ENCODE peak calls at places on chromosome 16, in seven cellular contexts. One of them, this sample, is unnamed.

GRCh38 chr16:3145151-3145550 is 10.3 kb downstream of the ZNF213 start:
- DNase-seq in IMR-90: no peak
- DNase-seq in H1: no peak
- DNase-seq in neuronal stem cell: no peak
- DNase-seq in mesenchymal stem cell: no peak
- DNase-seq in H9: no peak
- DNase-seq in trophoblast cell: no peak
- DNase-seq in this sample: no peak

GRCh38 chr16:78957328-78958100 is 643.0 kb downstream of the MAF start:
- DNase-seq in neuronal stem cell: peak; percentile 52
- DNase-seq in mesenchymal stem cell: no peak
- DNase-seq in IMR-90: no peak
- DNase-seq in H9: no peak
- DNase-seq in trophoblast cell: peak; percentile 83
- DNase-seq in H1: no peak
- DNase-seq in this sample: no peak

GRCh38 chr16:67966549-67967182 is 1.8 kb downstream of the SLC12A4 start:
- DNase-seq in H9: peak; percentile 88
- DNase-seq in H1: no peak
- DNase-seq in mesenchymal stem cell: peak; percentile 35
- DNase-seq in IMR-90: no peak
- DNase-seq in neuronal stem cell: no peak
- DNase-seq in trophoblast cell: peak; percentile 47
- DNase-seq in this sample: peak; percentile 53

GRCh38 chr16:89602273-89602951 is 11.0 kb upstream of the DPEP1 start:
- DNase-seq in H1: peak; percentile 74
- DNase-seq in trophoblast cell: peak; percentile 23
- DNase-seq in IMR-90: peak; percentile 91
- DNase-seq in neuronal stem cell: peak; percentile 70
- DNase-seq in H9: peak; percentile 70
- DNase-seq in mesenchymal stem cell: peak; percentile 91
- DNase-seq in this sample: peak; percentile 77

GRCh38 chr16:21283521-21284289 is 5.6 kb upstream of the CRYM start:
- DNase-seq in mesenchymal stem cell: peak; percentile 21
- DNase-seq in neuronal stem cell: peak; percentile 72
- DNase-seq in trophoblast cell: no peak
- DNase-seq in IMR-90: peak; percentile 25
- DNase-seq in H1: peak; percentile 87
- DNase-seq in H9: peak; percentile 86
- DNase-seq in this sample: peak; percentile 73

GRCh38 chr16:56349086-56349415 is 76.3 kb downstream of the AMFR start:
- DNase-seq in mesenchymal stem cell: no peak
- DNase-seq in H1: no peak
- DNase-seq in neuronal stem cell: no peak
- DNase-seq in trophoblast cell: no peak
- DNase-seq in IMR-90: no peak
- DNase-seq in H9: no peak
- DNase-seq in this sample: no peak

GRCh38 chr16:12688972-12689850 is 114.5 kb downstream of the CPPED1 start:
- DNase-seq in H1: no peak
- DNase-seq in trophoblast cell: no peak
- DNase-seq in H9: no peak
- DNase-seq in mesenchymal stem cell: no peak
- DNase-seq in neuronal stem cell: no peak
- DNase-seq in IMR-90: no peak
- DNase-seq in this sample: no peak

GRCh38 chr16:56424791-56425438 is 430 bp downstream of the AMFR start:
- DNase-seq in trophoblast cell: no peak
- DNase-seq in H9: peak; percentile 45
- DNase-seq in H1: peak; percentile 63
- DNase-seq in IMR-90: no peak
- DNase-seq in neuronal stem cell: peak; percentile 42
- DNase-seq in mesenchymal stem cell: peak; percentile 21
- DNase-seq in this sample: peak; percentile 61

GRCh38 chr16:50771366-50771765 is 29.5 kb downstream of the CYLD start:
- DNase-seq in trophoblast cell: no peak
- DNase-seq in H9: no peak
- DNase-seq in mesenchymal stem cell: no peak
- DNase-seq in H1: no peak
- DNase-seq in neuronal stem cell: no peak
- DNase-seq in IMR-90: peak; percentile 88
- DNase-seq in this sample: no peak

GRCh38 chr16:48101069-48101674 is 54.6 kb downstream of the ABCC12 start:
- DNase-seq in IMR-90: no peak
- DNase-seq in mesenchymal stem cell: no peak
- DNase-seq in trophoblast cell: no peak
- DNase-seq in H9: no peak
- DNase-seq in H1: no peak
- DNase-seq in neuronal stem cell: no peak
- DNase-seq in this sample: no peak

GRCh38 chr16:54779549-54779948 is 151.1 kb upstream of the IRX5 start:
- DNase-seq in H1: no peak
- DNase-seq in neuronal stem cell: no peak
- DNase-seq in mesenchymal stem cell: no peak
- DNase-seq in H9: no peak
- DNase-seq in trophoblast cell: no peak
- DNase-seq in IMR-90: no peak
- DNase-seq in this sample: no peak

GRCh38 chr16:19850131-19850817 is 34.4 kb downstream of the GPRC5B start:
- DNase-seq in H9: no peak
- DNase-seq in neuronal stem cell: no peak
- DNase-seq in mesenchymal stem cell: no peak
- DNase-seq in IMR-90: no peak
- DNase-seq in trophoblast cell: no peak
- DNase-seq in H1: no peak
- DNase-seq in this sample: no peak

GRCh38 chr16:79767597-79768280 is 167.2 kb upstream of the MAF start:
- DNase-seq in trophoblast cell: no peak
- DNase-seq in IMR-90: no peak
- DNase-seq in neuronal stem cell: peak; percentile 23
- DNase-seq in mesenchymal stem cell: peak; percentile 37
- DNase-seq in H1: no peak
- DNase-seq in H9: no peak
- DNase-seq in this sample: peak; percentile 29

GRCh38 chr16:31395647-31396046 is 2.5 kb downstream of the ITGAD start:
- DNase-seq in mesenchymal stem cell: no peak
- DNase-seq in IMR-90: no peak
- DNase-seq in H9: no peak
- DNase-seq in trophoblast cell: no peak
- DNase-seq in neuronal stem cell: no peak
- DNase-seq in H1: no peak
- DNase-seq in this sample: no peak

GRCh38 chr16:76446251-76446650 is 169.1 kb downstream of the CNTNAP4 start:
- DNase-seq in IMR-90: no peak
- DNase-seq in trophoblast cell: no peak
- DNase-seq in H9: no peak
- DNase-seq in neuronal stem cell: no peak
- DNase-seq in mesenchymal stem cell: no peak
- DNase-seq in H1: no peak
- DNase-seq in this sample: no peak

GRCh38 chr16:11796227-11797165 is 562 bp downstream of the ZC3H7A start:
- DNase-seq in H1: peak; percentile 63
- DNase-seq in IMR-90: peak; percentile 44
- DNase-seq in trophoblast cell: peak; percentile 61
- DNase-seq in neuronal stem cell: no peak
- DNase-seq in mesenchymal stem cell: peak; percentile 69
- DNase-seq in H9: peak; percentile 61
- DNase-seq in this sample: peak; percentile 54

GRCh38 chr16:86199871-86200700 is 301.1 kb downstream of the IRF8 start:
- DNase-seq in trophoblast cell: no peak
- DNase-seq in neuronal stem cell: no peak
- DNase-seq in H1: no peak
- DNase-seq in IMR-90: peak; percentile 94
- DNase-seq in mesenchymal stem cell: peak; percentile 71
- DNase-seq in H9: no peak
- DNase-seq in this sample: no peak

GRCh38 chr16:88662222-88662842 is 559 bp downstream of the MVD start:
- DNase-seq in H9: peak; percentile 32
- DNase-seq in H1: no peak
- DNase-seq in IMR-90: no peak
- DNase-seq in mesenchymal stem cell: peak; percentile 22
- DNase-seq in trophoblast cell: peak; percentile 37
- DNase-seq in neuronal stem cell: no peak
- DNase-seq in this sample: peak; percentile 11

GRCh38 chr16:66432429-66432828 is 5.3 kb downstream of the BEAN1 start:
- DNase-seq in IMR-90: no peak
- DNase-seq in neuronal stem cell: no peak
- DNase-seq in H9: no peak
- DNase-seq in H1: no peak
- DNase-seq in mesenchymal stem cell: no peak
- DNase-seq in trophoblast cell: no peak
- DNase-seq in this sample: no peak

GRCh38 chr16:768428-768827 is 7.9 kb downstream of the MSLN start:
- DNase-seq in mesenchymal stem cell: no peak
- DNase-seq in H9: no peak
- DNase-seq in IMR-90: no peak
- DNase-seq in H1: no peak
- DNase-seq in trophoblast cell: no peak
- DNase-seq in neuronal stem cell: no peak
- DNase-seq in this sample: no peak

GRCh38 chr16:85246473-85246872 is 134.2 kb upstream of the CIBAR2 start:
- DNase-seq in mesenchymal stem cell: no peak
- DNase-seq in H9: no peak
- DNase-seq in neuronal stem cell: no peak
- DNase-seq in trophoblast cell: no peak
- DNase-seq in IMR-90: no peak
- DNase-seq in H1: no peak
- DNase-seq in this sample: no peak

GRCh38 chr16:21611178-21611545 is 11.8 kb downstream of the METTL9 start:
- DNase-seq in H9: no peak
- DNase-seq in IMR-90: peak; percentile 65
- DNase-seq in neuronal stem cell: no peak
- DNase-seq in H1: no peak
- DNase-seq in mesenchymal stem cell: peak; percentile 56
- DNase-seq in trophoblast cell: no peak
- DNase-seq in this sample: no peak

GRCh38 chr16:89924298-89924924 is 1.3 kb downstream of the TUBB3 start:
- DNase-seq in trophoblast cell: no peak
- DNase-seq in mesenchymal stem cell: peak; percentile 75
- DNase-seq in H1: peak; percentile 84
- DNase-seq in IMR-90: peak; percentile 44
- DNase-seq in neuronal stem cell: peak; percentile 94
- DNase-seq in H9: peak; percentile 85
- DNase-seq in this sample: peak; percentile 93

GRCh38 chr16:50627419-50627818 is 53.7 kb downstream of the SNX20 start:
- DNase-seq in neuronal stem cell: no peak
- DNase-seq in mesenchymal stem cell: no peak
- DNase-seq in trophoblast cell: no peak
- DNase-seq in H9: peak; percentile 58
- DNase-seq in IMR-90: no peak
- DNase-seq in H1: peak; percentile 58
- DNase-seq in this sample: peak; percentile 44

DNA sequence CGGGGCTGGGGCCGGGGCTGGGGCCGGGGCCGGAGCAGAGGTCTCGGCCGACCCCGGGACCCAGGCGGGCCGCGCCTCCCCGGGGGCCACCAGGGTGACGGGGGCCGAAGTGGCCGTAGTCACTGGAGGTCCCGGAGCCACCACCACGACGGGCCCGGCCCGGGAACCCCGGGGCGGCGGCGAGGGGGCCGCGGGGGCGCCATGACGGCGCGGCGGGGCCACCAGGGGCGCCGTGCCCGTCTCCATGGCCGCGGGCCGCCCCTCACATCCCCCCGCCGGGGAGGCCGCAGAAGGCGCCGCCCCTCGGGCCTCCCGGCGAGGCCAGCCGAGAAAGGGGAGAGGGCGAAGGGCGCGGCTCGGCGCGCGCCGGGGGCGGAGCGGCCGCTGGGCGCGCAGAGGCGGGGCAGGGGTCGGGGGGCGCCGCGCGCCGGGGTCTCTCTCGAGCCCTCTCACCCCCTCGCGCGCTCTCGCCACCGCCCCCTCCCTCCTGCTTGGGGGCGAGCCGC is 303 bp downstream of the TBC1D10B start:
- DNase-seq in IMR-90: no peak
- DNase-seq in trophoblast cell: no peak
- DNase-seq in mesenchymal stem cell: no peak
- DNase-seq in neuronal stem cell: no peak
- DNase-seq in H9: no peak
- DNase-seq in H1: no peak
- DNase-seq in this sample: no peak
- H3K9ac ChIP-seq in IMR-90: peak overlapping the region; percentile 90
- H3K9ac ChIP-seq in trophoblast cell: peak overlapping the region; percentile 73
- H3K9ac ChIP-seq in mesenchymal stem cell: peak overlapping the region; percentile 89
- H3K9ac ChIP-seq in neuronal stem cell: peak overlapping the region; percentile 87
- H3K9ac ChIP-seq in H9: no peak overlapping the region
- H3K9ac ChIP-seq in H1: no peak overlapping the region
- H3K9ac ChIP-seq in this sample: peak overlapping the region; percentile 84

GRCh38 chr16:60299345-60299744 is 1565.2 kb upstream of the GOT2 start:
- DNase-seq in IMR-90: no peak
- DNase-seq in H1: no peak
- DNase-seq in neuronal stem cell: no peak
- DNase-seq in trophoblast cell: no peak
- DNase-seq in mesenchymal stem cell: no peak
- DNase-seq in H9: no peak
- DNase-seq in this sample: no peak
- H2BK5ac ChIP-seq in IMR-90: no peak overlapping the region
- H2BK5ac ChIP-seq in H1: no peak overlapping the region
- H2BK5ac ChIP-seq in neuronal stem cell: no peak overlapping the region
- H2BK5ac ChIP-seq in trophoblast cell: no peak overlapping the region
- H2BK5ac ChIP-seq in mesenchymal stem cell: no peak overlapping the region
- H2BK5ac ChIP-seq in H9: no peak overlapping the region
- H2BK5ac ChIP-seq in this sample: no peak overlapping the region

GRCh38 chr16:17270683-17271109 is 200.1 kb downstream of the XYLT1 start:
- DNase-seq in H9: no peak
- DNase-seq in mesenchymal stem cell: no peak
- DNase-seq in IMR-90: no peak
- DNase-seq in H1: no peak
- DNase-seq in trophoblast cell: no peak
- DNase-seq in neuronal stem cell: no peak
- DNase-seq in this sample: no peak

GRCh38 chr16:17273142-17273561 is 197.6 kb downstream of the XYLT1 start:
- DNase-seq in mesenchymal stem cell: no peak
- DNase-seq in H1: no peak
- DNase-seq in H9: no peak
- DNase-seq in neuronal stem cell: no peak
- DNase-seq in IMR-90: peak; percentile 94
- DNase-seq in trophoblast cell: peak; percentile 65
- DNase-seq in this sample: peak; percentile 72

GRCh38 chr16:17270111-17270510 is 200.6 kb downstream of the XYLT1 start:
- DNase-seq in neuronal stem cell: no peak
- DNase-seq in H9: no peak
- DNase-seq in trophoblast cell: no peak
- DNase-seq in mesenchymal stem cell: no peak
- DNase-seq in H1: no peak
- DNase-seq in IMR-90: no peak
- DNase-seq in this sample: no peak

GRCh38 chr16:17272716-17273115 is 198.0 kb downstream of the XYLT1 start:
- DNase-seq in H9: no peak
- DNase-seq in neuronal stem cell: no peak
- DNase-seq in mesenchymal stem cell: no peak
- DNase-seq in IMR-90: no peak
- DNase-seq in trophoblast cell: no peak
- DNase-seq in H1: no peak
- DNase-seq in this sample: no peak

GRCh38 chr16:17271687-17272086 is 199.1 kb downstream of the XYLT1 start:
- DNase-seq in H9: no peak
- DNase-seq in mesenchymal stem cell: no peak
- DNase-seq in IMR-90: peak; percentile 8
- DNase-seq in neuronal stem cell: no peak
- DNase-seq in trophoblast cell: no peak
- DNase-seq in H1: no peak
- DNase-seq in this sample: no peak
- H3K9ac ChIP-seq in H9: no peak overlapping the region
- H3K9ac ChIP-seq in mesenchymal stem cell: no peak overlapping the region
- H3K9ac ChIP-seq in IMR-90: no peak overlapping the region
- H3K9ac ChIP-seq in neuronal stem cell: no peak overlapping the region
- H3K9ac ChIP-seq in trophoblast cell: no peak overlapping the region
- H3K9ac ChIP-seq in H1: no peak overlapping the region
- H3K9ac ChIP-seq in this sample: no peak overlapping the region

GRCh38 chr16:83929811-83930555 is 23.1 kb upstream of the OSGIN1 start:
- DNase-seq in neuronal stem cell: no peak
- DNase-seq in H9: no peak
- DNase-seq in H1: no peak
- DNase-seq in mesenchymal stem cell: no peak
- DNase-seq in IMR-90: no peak
- DNase-seq in trophoblast cell: peak; percentile 89
- DNase-seq in this sample: no peak
- H2BK5ac ChIP-seq in neuronal stem cell: no peak overlapping the region
- H2BK5ac ChIP-seq in H9: no peak overlapping the region
- H2BK5ac ChIP-seq in H1: no peak overlapping the region
- H2BK5ac ChIP-seq in mesenchymal stem cell: no peak overlapping the region
- H2BK5ac ChIP-seq in IMR-90: no peak overlapping the region
- H2BK5ac ChIP-seq in trophoblast cell: no peak overlapping the region
- H2BK5ac ChIP-seq in this sample: no peak overlapping the region